ENCODE peak calls at places on chromosomes 1 and 21, in nine cellular contexts. V, A, J, C, L, N, O, X and D are unnamed samples.

GRCh38 chr1:114128293-114128692 is 25.4 kb downstream of the SYT6 start:
- DNase-seq in V (no peak), A (no peak), J (no peak), C (no peak), L (no peak), N (no peak), O (no peak), X (no peak), D (no peak)

GRCh38 chr1:238672262-238672661 is 714.1 kb upstream of the CHRM3 start:
- DNase-seq in V (no peak), A (no peak), J (no peak), C (no peak), L (no peak), N (no peak), O (no peak), X (peak), D (no peak)

GRCh38 chr1:40980068-40980452 is 564 bp downstream of the CTPS1 start:
- DNase-seq in V (peak), A (no peak), J (no peak), C (no peak), L (no peak), N (no peak), O (no peak), X (no peak), D (no peak)

GRCh38 chr1:27142464-27142863 is 12.5 kb downstream of the SLC9A1 start:
- DNase-seq in V (no peak), A (no peak), J (no peak), C (no peak), L (no peak), N (no peak), O (no peak), X (no peak), D (no peak)

GRCh38 chr1:199394856-199395255 is 632.7 kb upstream of the NR5A2 start:
- DNase-seq in V (no peak), A (no peak), J (no peak), C (no peak), L (no peak), N (no peak), O (no peak), X (no peak), D (no peak)

GRCh38 chr1:233662503-233663105 is 48.7 kb downstream of the KCNK1 start:
- DNase-seq in V (no peak), A (no peak), J (no peak), C (no peak), L (no peak), N (peak), O (no peak), X (no peak), D (no peak)

GRCh38 chr21:26835027-26835713 is 10.0 kb downstream of the ADAMTS1 start:
- DNase-seq in V (no peak), A (no peak), J (no peak), C (no peak), L (no peak), N (peak), O (no peak), X (no peak), D (no peak)

GRCh38 chr1:88726697-88727096 is 42.6 kb downstream of the PKN2 start:
- DNase-seq in V (no peak), A (no peak), J (no peak), C (no peak), L (no peak), N (no peak), O (no peak), X (no peak), D (no peak)

GRCh38 chr1:171834831-171835230 is 6.5 kb upstream of the DNM3 start:
- DNase-seq in V (no peak), A (no peak), J (no peak), C (no peak), L (no peak), N (no peak), O (no peak), X (no peak), D (no peak)

GRCh38 chr1:95780836-95781235 is 546.8 kb downstream of the RWDD3 start:
- DNase-seq in V (no peak), A (no peak), J (no peak), C (no peak), L (no peak), N (no peak), O (no peak), X (peak), D (no peak)

GRCh38 chr1:55362558-55362957 is 147.4 kb upstream of the USP24 start:
- DNase-seq in V (no peak), A (no peak), J (no peak), C (no peak), L (no peak), N (peak), O (no peak), X (no peak), D (no peak)

GRCh38 chr1:19395678-19396192 is 83.6 kb downstream of the SLC66A1 start:
- DNase-seq in V (no peak), A (no peak), J (no peak), C (no peak), L (no peak), N (peak), O (no peak), X (peak), D (no peak)

GRCh38 chr1:94115900-94116436 is 5.0 kb downstream of the ABCA4 start:
- DNase-seq in V (peak), A (no peak), J (no peak), C (no peak), L (no peak), N (no peak), O (no peak), X (no peak), D (no peak)

GRCh38 chr1:155286544-155286943 is 9.3 kb downstream of the HCN3 start:
- DNase-seq in V (no peak), A (no peak), J (no peak), C (no peak), L (no peak), N (no peak), O (no peak), X (no peak), D (no peak)

GRCh38 chr1:116031299-116031698 is 55.0 kb downstream of the SLC22A15 start:
- DNase-seq in V (no peak), A (no peak), J (no peak), C (no peak), L (no peak), N (no peak), O (peak), X (no peak), D (no peak)

GRCh38 chr1:189211742-189212141 is 1265.9 kb downstream of the BRINP3 start:
- DNase-seq in V (no peak), A (no peak), J (no peak), C (no peak), L (no peak), N (peak), O (no peak), X (no peak), D (no peak)

GRCh38 chr1:198632007-198632406 is 6.8 kb upstream of the PTPRC start:
- DNase-seq in V (no peak), A (no peak), J (no peak), C (no peak), L (no peak), N (no peak), O (no peak), X (no peak), D (no peak)

GRCh38 chr1:232851532-232851931 is 46.3 kb downstream of the MAP10 start:
- DNase-seq in V (no peak), A (no peak), J (no peak), C (no peak), L (no peak), N (no peak), O (no peak), X (no peak), D (no peak)

GRCh38 chr1:168621356-168621755 is 45.0 kb downstream of the XCL1 start:
- DNase-seq in V (no peak), A (no peak), J (no peak), C (no peak), L (no peak), N (peak), O (no peak), X (peak), D (no peak)

GRCh38 chr1:226429051-226429461 is 21.2 kb upstream of the PARP1 start:
- DNase-seq in V (no peak), A (no peak), J (no peak), C (no peak), L (no peak), N (no peak), O (no peak), X (no peak), D (no peak)

GRCh38 chr21:22885079-22885478 is 1886.9 kb downstream of the NCAM2 start:
- DNase-seq in V (no peak), A (no peak), J (no peak), C (no peak), L (no peak), N (no peak), O (no peak), X (peak), D (no peak)

GRCh38 chr1:214123061-214123784 is 135.4 kb downstream of the PROX1 start:
- DNase-seq in V (no peak), A (no peak), J (no peak), C (no peak), L (peak), N (peak), O (peak), X (peak), D (peak)

GRCh38 chr1:66335125-66335524 is 198.8 kb upstream of the SGIP1 start:
- DNase-seq in V (no peak), A (no peak), J (no peak), C (no peak), L (no peak), N (no peak), O (no peak), X (no peak), D (no peak)

GRCh38 chr1:108053291-108054023 is 88.5 kb upstream of the VAV3 start:
- DNase-seq in V (no peak), A (no peak), J (no peak), C (peak), L (no peak), N (peak), O (no peak), X (no peak), D (no peak)

GRCh38 chr1:178653091-178653490 is 72.0 kb upstream of the RALGPS2 start:
- DNase-seq in V (no peak), A (no peak), J (no peak), C (no peak), L (no peak), N (peak), O (no peak), X (no peak), D (no peak)

GRCh38 chr1:197859024-197859423 is 43.4 kb upstream of the C1orf53 start:
- DNase-seq in V (no peak), A (no peak), J (no peak), C (no peak), L (no peak), N (no peak), O (no peak), X (no peak), D (no peak)

GRCh38 chr1:119541389-119541788 is 34.4 kb downstream of the HSD3B1 start:
- DNase-seq in V (no peak), A (no peak), J (no peak), C (no peak), L (no peak), N (no peak), O (no peak), X (no peak), D (no peak)

GRCh38 chr1:151819951-151820623 is 11.5 kb downstream of the RORC start:
- DNase-seq in V (no peak), A (no peak), J (no peak), C (no peak), L (no peak), N (no peak), O (no peak), X (no peak), D (no peak)

GRCh38 chr1:32055426-32055825 is 17.3 kb upstream of the TMEM39B start:
- DNase-seq in V (no peak), A (no peak), J (no peak), C (no peak), L (no peak), N (no peak), O (no peak), X (no peak), D (no peak)